ENCODE peak calls at places on chromosomes 16 and 17, in five cellular contexts. M, R, Q, D and K are unnamed samples.

GRCh38 chr16:11497329-11497805 is 89.4 kb downstream of the LITAF start:
- DNase-seq in Q (no peak), R (no peak), D (peak; percentile 94), M (peak; percentile 92), K (no peak)

GRCh38 chr16:86946396-86946795 is 368.0 kb downstream of the FOXL1 start:
- DNase-seq in Q (no peak), D (no peak), R (no peak), M (no peak), K (no peak)

GRCh38 chr17:10384175-10384574 is 11.4 kb upstream of the MYH13 start:
- DNase-seq in R (no peak), M (no peak), D (no peak), Q (no peak), K (no peak)

GRCh38 chr17:14321476-14321949 is 20.6 kb downstream of the HS3ST3B1 start:
- DNase-seq in Q (no peak), R (no peak), M (no peak), D (no peak), K (no peak)

GRCh38 chr16:51474414-51475091 is 323.5 kb upstream of the SALL1 start:
- DNase-seq in M (no peak), R (no peak), Q (no peak), D (no peak), K (no peak)

GRCh38 chr16:55291847-55292246 is 32.2 kb upstream of the IRX6 start:
- DNase-seq in M (no peak), R (no peak), Q (no peak), D (no peak), K (no peak)

GRCh38 chr16:31880322-31880979 is 6.8 kb downstream of the ZNF267 start:
- DNase-seq in M (no peak), R (no peak), Q (no peak), D (no peak), K (no peak)

GRCh38 chr17:76670020-76670707 is 26.6 kb upstream of the ST6GALNAC1 start:
- DNase-seq in D (no peak), M (no peak), R (no peak), Q (no peak), K (no peak)

GRCh38 chr17:67636312-67636711 is 81.4 kb upstream of the NOL11 start:
- DNase-seq in Q (no peak), R (no peak), M (no peak), D (no peak), K (no peak)